ENCODE peak calls at places on chromosomes 12 and 14, in seven cellular contexts. G is NCI-H1092 treated with DMSO at 0.1 percent for 48 hours; Q is T-cell; Z is A549; V is activated CD8-positive, alpha-beta memory T cell treated with anti-CD3 and anti-CD28 coated beads for 4 hours; D is cardiac muscle cell; A is H54. T is an unnamed sample.

GRCh38 chr14:50055461-50056228 is 60.7 kb downstream of the VCPKMT start:
- DNase-seq in G (no peak), Q (no peak), Z (no peak), V (no peak), D (no peak), A (no peak), T (no peak)

GRCh38 chr14:38828183-38828877 is 274.7 kb downstream of the SEC23A start:
- DNase-seq in G (no peak), Q (no peak), Z (no peak), V (no peak), D (no peak), A (no peak), T (no peak)

GRCh38 chr12:11204173-11204572 is 17.4 kb upstream of the TAS2R42 start:
- DNase-seq in G (no peak), Q (no peak), Z (no peak), V (no peak), D (no peak), A (no peak), T (no peak)

GRCh38 chr14:102544745-102545460 is 35.3 kb upstream of the ANKRD9 start:
- DNase-seq in G (no peak), Q (no peak), Z (no peak), V (no peak), D (no peak), A (no peak), T (no peak)

GRCh38 chr14:74517731-74518130 is 24.2 kb downstream of the ISCA2 start:
- DNase-seq in G (no peak), Q (no peak), Z (no peak), V (no peak), D (no peak), A (no peak), T (no peak)

GRCh38 chr14:57189070-57189469 is 79.6 kb downstream of the EXOC5 start:
- DNase-seq in G (peak), Q (no peak), Z (peak), V (no peak), D (peak), A (no peak), T (peak)

GRCh38 chr14:56119221-56119967 is 1.2 kb downstream of the PELI2 start:
- DNase-seq in G (peak), Q (no peak), Z (peak), V (no peak), D (peak), A (no peak), T (peak)

GRCh38 chr12:5083955-5084849 is 40.5 kb downstream of the KCNA5 start:
- DNase-seq in G (peak), Q (no peak), Z (peak), V (no peak), D (peak), A (no peak), T (peak)

GRCh38 chr14:32203928-32204357 is 874 bp upstream of the RNU6-8 start:
- DNase-seq in G (peak), Q (no peak), Z (peak), V (no peak), D (no peak), A (no peak), T (peak)

GRCh38 chr12:78191611-78192010 is 360.9 kb downstream of the NAV3 start:
- DNase-seq in G (no peak), Q (no peak), Z (no peak), V (no peak), D (no peak), A (no peak), T (no peak)

GRCh38 chr12:126506426-126507182 is 1441.4 kb downstream of the AACS start:
- DNase-seq in G (no peak), Q (no peak), Z (no peak), V (no peak), D (no peak), A (no peak), T (no peak)

GRCh38 chr14:59727073-59727661 is 143.4 kb downstream of the RTN1 start:
- DNase-seq in G (no peak), Q (no peak), Z (no peak), V (no peak), D (no peak), A (no peak), T (no peak)

GRCh38 chr12:65798903-65799302 is 25.4 kb upstream of the HMGA2 start:
- DNase-seq in G (no peak), Q (no peak), Z (no peak), V (no peak), D (peak), A (no peak), T (no peak)

GRCh38 chr14:63611078-63611477 is 30.6 kb downstream of the WDR89 start:
- DNase-seq in G (no peak), Q (no peak), Z (no peak), V (no peak), D (no peak), A (no peak), T (no peak)

GRCh38 chr12:105099355-105099754 is 8.2 kb upstream of the WASHC4 start:
- DNase-seq in G (no peak), Q (no peak), Z (no peak), V (no peak), D (no peak), A (no peak), T (no peak)

GRCh38 chr14:101175731-101176534 is 272.4 kb upstream of the RTL1 start:
- DNase-seq in G (peak), Q (no peak), Z (no peak), V (no peak), D (no peak), A (no peak), T (no peak)

GRCh38 chr14:42001436-42001835 is 394.8 kb downstream of the LRFN5 start:
- DNase-seq in G (no peak), Q (no peak), Z (no peak), V (no peak), D (no peak), A (no peak), T (no peak)

GRCh38 chr12:11879306-11879705 is 191.4 kb upstream of the BCL2L14 start:
- DNase-seq in G (no peak), Q (no peak), Z (no peak), V (no peak), D (no peak), A (no peak), T (no peak)

GRCh38 chr14:22641851-22642250 is 2.3 kb downstream of the OR6J1 start:
- DNase-seq in G (no peak), Q (no peak), Z (peak), V (no peak), D (no peak), A (no peak), T (no peak)

GRCh38 chr12:5318874-5319273 is 113.0 kb upstream of the NTF3 start:
- DNase-seq in G (no peak), Q (no peak), Z (no peak), V (no peak), D (no peak), A (peak), T (no peak)

T was measured in NCI-H526.